ENCODE peak calls at places on chromosomes 12 and 14, in seven cellular contexts. G, H, Z, J, C, O and V are unnamed samples.

GRCh38 chr12:108744021-108744897 is 12.9 kb upstream of the CORO1C start:
- DNase-seq in C (no peak), Z (no peak), O (no peak), H (no peak), J (peak; percentile 56), G (no peak), V (no peak)

GRCh38 chr14:42174357-42174756 is 567.7 kb downstream of the LRFN5 start:
- DNase-seq in J (no peak), G (no peak), Z (no peak), H (no peak), C (no peak), O (no peak), V (no peak)

GRCh38 chr14:58107947-58108552 is 44.0 kb downstream of the ARMH4 start:
- DNase-seq in J (no peak), C (peak; percentile 11), H (peak; percentile 76), O (peak; percentile 15), Z (peak; percentile 19), G (no peak), V (peak; percentile 43)

GRCh38 chr14:33669111-33669510 is 281.8 kb downstream of the EGLN3 start:
- DNase-seq in J (no peak), C (no peak), O (no peak), Z (no peak), G (no peak), H (no peak), V (no peak)

GRCh38 chr12:59734371-59734770 is 138.5 kb downstream of the SLC16A7 start:
- DNase-seq in H (no peak), G (no peak), J (no peak), O (no peak), C (no peak), Z (peak; percentile 18), V (no peak)

GRCh38 chr12:121190523-121191031 is 19.4 kb upstream of the P2RX4 start:
- DNase-seq in G (no peak), J (no peak), C (no peak), O (no peak), Z (no peak), H (peak; percentile 88), V (no peak)

GRCh38 chr12:49868952-49869815 is 26.3 kb upstream of the BCDIN3D start:
- DNase-seq in J (peak; percentile 73), G (peak; percentile 28), O (no peak), Z (no peak), H (peak; percentile 58), C (no peak), V (no peak)

GRCh38 chr12:31897791-31898503 is 61.3 kb upstream of the RESF1 start:
- DNase-seq in Z (peak; percentile 37), C (no peak), O (peak; percentile 29), G (peak; percentile 82), H (no peak), J (peak; percentile 55), V (no peak)

GRCh38 chr14:26190644-26191043 is 407.2 kb downstream of the NOVA1 start:
- DNase-seq in C (no peak), O (no peak), H (no peak), Z (no peak), G (no peak), J (no peak), V (no peak)

DNA sequence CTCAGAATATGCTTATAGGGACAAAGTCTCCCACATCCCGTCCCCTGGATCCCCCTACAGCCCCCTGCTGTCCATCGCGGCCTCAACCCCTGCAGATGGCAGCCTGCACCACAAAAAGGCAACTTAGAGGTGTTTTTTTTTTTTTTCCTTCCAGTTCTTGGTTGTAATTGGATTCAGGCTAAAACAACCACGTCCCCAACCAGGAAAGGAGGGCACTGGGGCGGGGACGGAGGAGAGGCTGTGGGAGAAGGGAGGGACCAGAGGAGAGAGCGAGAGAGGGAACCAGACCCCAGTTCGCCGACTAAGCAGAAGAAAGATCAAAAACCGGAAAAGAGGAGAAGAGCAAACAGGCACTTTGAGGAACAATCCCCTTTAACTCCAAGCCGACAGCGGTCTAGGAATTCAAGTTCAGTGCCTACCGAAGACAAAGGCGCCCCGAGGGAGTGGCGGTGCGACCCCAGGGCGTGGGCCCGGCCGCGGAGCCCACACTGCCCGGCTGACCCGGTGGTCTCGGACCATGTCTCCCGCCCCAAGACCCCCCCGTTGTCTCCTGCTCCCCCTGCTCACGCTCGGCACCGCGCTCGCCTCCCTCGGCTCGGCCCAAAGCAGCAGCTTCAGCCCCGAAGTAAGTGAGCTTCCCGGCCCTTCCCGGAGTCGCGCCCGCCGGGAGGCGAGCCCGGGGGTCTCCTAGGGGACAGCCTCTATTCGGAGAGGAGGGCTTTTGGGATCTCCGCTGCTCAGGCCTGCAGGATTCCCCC is at the start of gene MMP14:
- DNase-seq in C (no peak), O (peak; percentile 57), H (peak; percentile 77), J (peak; percentile 59), G (peak; percentile 59), Z (peak; percentile 62), V (no peak)
- TF ChIP-seq CTCF in C (no peak), O (peak; percentile 27), H (peak; percentile 54), J (peak; percentile 24), G (peak; percentile 41), Z (no peak), V (no peak)

GRCh38 chr14:61106627-61107147 is 125.6 kb downstream of the SLC38A6 start:
- DNase-seq in Z (no peak), C (no peak), J (no peak), H (no peak), G (peak; percentile 50), O (no peak), V (no peak)
- TF ChIP-seq CTCF in Z (peak; percentile 30), C (peak; percentile 2), J (peak; percentile 12), H (peak; percentile 27), G (peak; percentile 58), O (no peak), V (no peak)

GRCh38 chr12:18246057-18246456 is 15.3 kb upstream of the PIK3C2G start:
- DNase-seq in O (no peak), C (no peak), H (no peak), G (no peak), J (no peak), Z (no peak), V (no peak)
- TF ChIP-seq CTCF in O (no peak), C (no peak), H (peak; percentile 31), G (peak; percentile 62), J (no peak), Z (no peak), V (no peak)

GRCh38 chr14:53888535-53889386 is 67.9 kb downstream of the BMP4 start:
- DNase-seq in H (no peak), C (no peak), J (no peak), G (no peak), O (no peak), Z (no peak), V (no peak)
- TF ChIP-seq CTCF in H (no peak), C (no peak), J (no peak), G (no peak), O (no peak), Z (no peak), V (no peak)

GRCh38 chr14:43898709-43899108 is 608.4 kb downstream of the FSCB start:
- DNase-seq in J (no peak), C (no peak), O (no peak), H (no peak), Z (no peak), G (no peak), V (no peak)

GRCh38 chr14:43896044-43896443 is 611.0 kb downstream of the FSCB start:
- DNase-seq in J (no peak), O (no peak), Z (no peak), C (no peak), G (no peak), H (no peak), V (no peak)

GRCh38 chr14:43900173-43900655 is 606.9 kb downstream of the FSCB start:
- DNase-seq in O (no peak), H (no peak), C (no peak), Z (no peak), J (no peak), G (no peak), V (no peak)

DNA sequence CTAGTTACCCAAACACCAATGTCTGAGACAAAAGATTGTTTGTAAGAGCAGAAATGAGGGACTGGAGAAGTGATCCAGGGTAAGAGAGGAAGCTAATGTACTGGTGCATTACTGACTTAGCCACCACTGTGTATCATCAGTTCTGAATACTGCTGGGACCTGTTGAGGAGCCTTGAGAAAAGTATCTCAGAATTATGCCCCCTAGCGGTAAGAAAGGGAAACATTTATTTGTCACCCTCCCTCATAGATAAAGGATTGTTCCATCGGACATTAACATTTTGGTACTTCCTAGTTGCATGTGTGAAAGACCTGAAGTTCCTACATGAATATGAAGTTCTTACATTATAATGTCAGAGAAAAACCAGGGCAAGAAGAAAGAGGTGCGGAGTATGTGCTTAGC is 612.5 kb downstream of the FSCB start:
- DNase-seq in H (no peak), Z (no peak), J (no peak), C (peak; percentile 1), O (no peak), G (no peak), V (no peak)
- TF ChIP-seq CTCF in H (peak; percentile 7), Z (peak; percentile 56), J (peak; percentile 33), C (peak; percentile 28), O (peak; percentile 50), G (peak; percentile 79), V (peak; percentile 17)

GRCh38 chr12:102959391-102959790 is 1.9 kb downstream of the ASCL1 start:
- DNase-seq in H (no peak), O (no peak), Z (no peak), C (no peak), G (no peak), J (no peak), V (no peak)

GRCh38 chr12:102958830-102959176 is 1.3 kb downstream of the ASCL1 start:
- DNase-seq in C (no peak), J (no peak), O (no peak), G (no peak), H (no peak), Z (no peak), V (no peak)

GRCh38 chr12:102956738-102957338 is 636 bp upstream of the ASCL1 start:
- DNase-seq in J (no peak), G (no peak), H (no peak), Z (no peak), C (no peak), O (no peak), V (peak; percentile 19)

GRCh38 chr12:102957339-102958050 is at the start of gene ASCL1:
- DNase-seq in Z (peak; percentile 56), H (no peak), G (peak; percentile 78), J (no peak), O (peak; percentile 44), C (no peak), V (peak; percentile 62)

GRCh38 chr12:102958073-102958829 is 777 bp downstream of the ASCL1 start:
- DNase-seq in H (peak; percentile 2), Z (peak; percentile 74), C (no peak), G (peak; percentile 90), O (peak; percentile 77), J (no peak), V (peak; percentile 75)
- TF ChIP-seq CTCF in H (no peak), Z (no peak), C (no peak), G (no peak), O (no peak), J (no peak), V (no peak)

GRCh38 chr12:90253674-90254181 is 545.1 kb upstream of the ATP2B1 start:
- DNase-seq in Z (peak; percentile 17), G (peak; percentile 43), C (peak; percentile 90), J (peak; percentile 44), O (peak; percentile 4), H (peak; percentile 89), V (peak; percentile 50)
- TF ChIP-seq CTCF in Z (no peak), G (peak; percentile 31), C (peak; percentile 37), J (no peak), O (no peak), H (peak; percentile 45), V (peak; percentile 12)